ENCODE peak calls at places on chromosomes 7 and 10, in four cellular contexts. One of them, this sample, is unnamed.

GRCh38 chr7:92691578-92691977 is 101.4 kb upstream of the FAM133B start:
- DNase-seq in GM23338: peak
- DNase-seq in foreskin fibroblast: peak
- DNase-seq in dorsolateral prefrontal cortex: no peak
- DNase-seq in this sample: no peak

GRCh38 chr10:101126684-101127628 is 4.1 kb upstream of the TLX1 start:
- DNase-seq in GM23338: no peak
- DNase-seq in foreskin fibroblast: no peak
- DNase-seq in dorsolateral prefrontal cortex: no peak
- DNase-seq in this sample: no peak

GRCh38 chr7:149817836-149818535 is 20.2 kb upstream of the ZNF862 start:
- DNase-seq in GM23338: no peak
- DNase-seq in foreskin fibroblast: no peak
- DNase-seq in dorsolateral prefrontal cortex: no peak
- DNase-seq in this sample: no peak

GRCh38 chr10:26439436-26440090 is 1.4 kb downstream of the APBB1IP start:
- DNase-seq in GM23338: no peak
- DNase-seq in foreskin fibroblast: no peak
- DNase-seq in dorsolateral prefrontal cortex: no peak
- DNase-seq in this sample: no peak

GRCh38 chr10:124156524-124157225 is 63.3 kb upstream of the CHST15 start:
- DNase-seq in GM23338: peak
- DNase-seq in foreskin fibroblast: no peak
- DNase-seq in dorsolateral prefrontal cortex: no peak
- DNase-seq in this sample: no peak

GRCh38 chr10:49738616-49739360 is 23.3 kb downstream of the OGDHL start:
- DNase-seq in GM23338: no peak
- DNase-seq in foreskin fibroblast: no peak
- DNase-seq in dorsolateral prefrontal cortex: no peak
- DNase-seq in this sample: no peak

GRCh38 chr10:3755440-3756359 is 29.3 kb downstream of the KLF6 start:
- DNase-seq in GM23338: no peak
- DNase-seq in foreskin fibroblast: peak
- DNase-seq in dorsolateral prefrontal cortex: peak
- DNase-seq in this sample: peak

GRCh38 chr10:59175538-59176240 is 754 bp upstream of the PHYHIPL start:
- DNase-seq in GM23338: peak
- DNase-seq in foreskin fibroblast: no peak
- DNase-seq in dorsolateral prefrontal cortex: peak
- DNase-seq in this sample: no peak

GRCh38 chr10:76306859-76307258 is 875.4 kb downstream of the LRMDA start:
- DNase-seq in GM23338: no peak
- DNase-seq in foreskin fibroblast: no peak
- DNase-seq in dorsolateral prefrontal cortex: no peak
- DNase-seq in this sample: no peak

GRCh38 chr7:121079425-121080169 is 91.1 kb downstream of the CPED1 start:
- DNase-seq in GM23338: no peak
- DNase-seq in foreskin fibroblast: no peak
- DNase-seq in dorsolateral prefrontal cortex: no peak
- DNase-seq in this sample: no peak

GRCh38 chr7:48025630-48026029 is 3.3 kb downstream of the SUN3 start:
- DNase-seq in GM23338: no peak
- DNase-seq in foreskin fibroblast: no peak
- DNase-seq in dorsolateral prefrontal cortex: no peak
- DNase-seq in this sample: no peak

GRCh38 chr7:51328351-51328801 is 11.8 kb upstream of the COBL start:
- DNase-seq in GM23338: no peak
- DNase-seq in foreskin fibroblast: no peak
- DNase-seq in dorsolateral prefrontal cortex: no peak
- DNase-seq in this sample: no peak

GRCh38 chr10:34291466-34292177 is 523.5 kb downstream of the PARD3 start:
- DNase-seq in GM23338: no peak
- DNase-seq in foreskin fibroblast: no peak
- DNase-seq in dorsolateral prefrontal cortex: no peak
- DNase-seq in this sample: no peak

GRCh38 chr7:1713502-1714484 is 43.7 kb downstream of the ELFN1 start:
- DNase-seq in GM23338: peak
- DNase-seq in foreskin fibroblast: no peak
- DNase-seq in dorsolateral prefrontal cortex: no peak
- DNase-seq in this sample: no peak

GRCh38 chr7:115008465-115009114 is 86.7 kb downstream of the MDFIC start:
- DNase-seq in GM23338: no peak
- DNase-seq in foreskin fibroblast: peak
- DNase-seq in dorsolateral prefrontal cortex: no peak
- DNase-seq in this sample: peak

GRCh38 chr7:128904381-128905197 is 5.9 kb downstream of the KCP start:
- DNase-seq in GM23338: peak
- DNase-seq in foreskin fibroblast: peak
- DNase-seq in dorsolateral prefrontal cortex: no peak
- DNase-seq in this sample: no peak

GRCh38 chr7:114930829-114931655 is 9.1 kb downstream of the MDFIC start:
- DNase-seq in GM23338: no peak
- DNase-seq in foreskin fibroblast: no peak
- DNase-seq in dorsolateral prefrontal cortex: no peak
- DNase-seq in this sample: no peak

GRCh38 chr7:98058186-98058585 is 48.5 kb upstream of the LMTK2 start:
- DNase-seq in GM23338: no peak
- DNase-seq in foreskin fibroblast: no peak
- DNase-seq in dorsolateral prefrontal cortex: no peak
- DNase-seq in this sample: peak

GRCh38 chr10:51285586-51285985 is 211.3 kb downstream of the PRKG1 start:
- DNase-seq in GM23338: no peak
- DNase-seq in foreskin fibroblast: no peak
- DNase-seq in dorsolateral prefrontal cortex: no peak
- DNase-seq in this sample: no peak

GRCh38 chr7:16926283-16926682 is 44.5 kb upstream of the AGR3 start:
- DNase-seq in GM23338: peak
- DNase-seq in foreskin fibroblast: peak
- DNase-seq in dorsolateral prefrontal cortex: no peak
- DNase-seq in this sample: peak

GRCh38 chr10:30990351-30990750 is 41.3 kb downstream of the ZNF438 start:
- DNase-seq in GM23338: no peak
- DNase-seq in foreskin fibroblast: no peak
- DNase-seq in dorsolateral prefrontal cortex: no peak
- DNase-seq in this sample: no peak

GRCh38 chr10:95303535-95303934 is 12.7 kb upstream of the PDLIM1 start:
- DNase-seq in GM23338: no peak
- DNase-seq in foreskin fibroblast: no peak
- DNase-seq in dorsolateral prefrontal cortex: peak
- DNase-seq in this sample: no peak

GRCh38 chr7:31119249-31119648 is 67.1 kb downstream of the ADCYAP1R1 start:
- DNase-seq in GM23338: no peak
- DNase-seq in foreskin fibroblast: no peak
- DNase-seq in dorsolateral prefrontal cortex: no peak
- DNase-seq in this sample: peak

GRCh38 chr7:35241431-35241830 is 12.5 kb downstream of the TBX20 start:
- DNase-seq in GM23338: no peak
- DNase-seq in foreskin fibroblast: no peak
- DNase-seq in dorsolateral prefrontal cortex: no peak
- DNase-seq in this sample: no peak

GRCh38 chr7:35246819-35247218 is 7.1 kb downstream of the TBX20 start:
- DNase-seq in GM23338: no peak
- DNase-seq in foreskin fibroblast: no peak
- DNase-seq in dorsolateral prefrontal cortex: no peak
- DNase-seq in this sample: no peak

GRCh38 chr7:35241884-35242283 is 12.0 kb downstream of the TBX20 start:
- DNase-seq in GM23338: no peak
- DNase-seq in foreskin fibroblast: no peak
- DNase-seq in dorsolateral prefrontal cortex: no peak
- DNase-seq in this sample: no peak
- TF ChIP-seq CTCF in GM23338: no peak
- TF ChIP-seq CTCF in foreskin fibroblast: peak
- TF ChIP-seq CTCF in dorsolateral prefrontal cortex: no peak
- TF ChIP-seq CTCF in this sample: no peak

GRCh38 chr7:42237162-42237821 is at the start of gene GLI3:
- DNase-seq in GM23338: peak
- DNase-seq in foreskin fibroblast: peak
- DNase-seq in dorsolateral prefrontal cortex: peak
- DNase-seq in this sample: peak

GRCh38 chr7:42240416-42240815 is 3.4 kb upstream of the GLI3 start:
- DNase-seq in GM23338: no peak
- DNase-seq in foreskin fibroblast: no peak
- DNase-seq in dorsolateral prefrontal cortex: no peak
- DNase-seq in this sample: no peak

GRCh38 chr7:42237891-42238531 is 1.0 kb upstream of the GLI3 start:
- DNase-seq in GM23338: peak
- DNase-seq in foreskin fibroblast: peak
- DNase-seq in dorsolateral prefrontal cortex: no peak
- DNase-seq in this sample: peak

GRCh38 chr7:42236266-42237161 is 495 bp downstream of the GLI3 start:
- DNase-seq in GM23338: peak
- DNase-seq in foreskin fibroblast: peak
- DNase-seq in dorsolateral prefrontal cortex: no peak
- DNase-seq in this sample: peak

GRCh38 chr7:42238709-42239395 is 1.8 kb upstream of the GLI3 start:
- DNase-seq in GM23338: peak
- DNase-seq in foreskin fibroblast: peak
- DNase-seq in dorsolateral prefrontal cortex: no peak
- DNase-seq in this sample: peak
- H3K4me3 ChIP-seq in GM23338: peak
- H3K4me3 ChIP-seq in foreskin fibroblast: no peak
- H3K4me3 ChIP-seq in dorsolateral prefrontal cortex: peak
- H3K4me3 ChIP-seq in this sample: no peak

GRCh38 chr7:140285938-140286337 is 109.2 kb upstream of the KDM7A start:
- DNase-seq in GM23338: no peak
- DNase-seq in foreskin fibroblast: no peak
- DNase-seq in dorsolateral prefrontal cortex: no peak
- DNase-seq in this sample: no peak
- TF ChIP-seq CTCF in GM23338: no peak
- TF ChIP-seq CTCF in foreskin fibroblast: no peak
- TF ChIP-seq CTCF in dorsolateral prefrontal cortex: no peak
- TF ChIP-seq CTCF in this sample: no peak

GRCh38 chr10:70440296-70441160 is 953 bp downstream of the NODAL start:
- DNase-seq in GM23338: peak
- DNase-seq in foreskin fibroblast: no peak
- DNase-seq in dorsolateral prefrontal cortex: peak
- DNase-seq in this sample: no peak
- H3K4me3 ChIP-seq in GM23338: peak
- H3K4me3 ChIP-seq in foreskin fibroblast: no peak
- H3K4me3 ChIP-seq in dorsolateral prefrontal cortex: peak
- H3K4me3 ChIP-seq in this sample: no peak

GRCh38 chr10:119872860-119873671 is 423 bp upstream of the MCMBP start:
- DNase-seq in GM23338: peak
- DNase-seq in foreskin fibroblast: peak
- DNase-seq in dorsolateral prefrontal cortex: peak
- DNase-seq in this sample: peak
- TF ChIP-seq CTCF in GM23338: no peak
- TF ChIP-seq CTCF in foreskin fibroblast: no peak
- TF ChIP-seq CTCF in dorsolateral prefrontal cortex: peak
- TF ChIP-seq CTCF in this sample: no peak

GRCh38 chr7:70805360-70805759 is 326.6 kb upstream of the GALNT17 start:
- DNase-seq in GM23338: no peak
- DNase-seq in foreskin fibroblast: no peak
- DNase-seq in dorsolateral prefrontal cortex: no peak
- DNase-seq in this sample: no peak

GRCh38 chr7:70810558-70811139 is 321.3 kb upstream of the GALNT17 start:
- DNase-seq in GM23338: no peak
- DNase-seq in foreskin fibroblast: no peak
- DNase-seq in dorsolateral prefrontal cortex: no peak
- DNase-seq in this sample: peak

GRCh38 chr7:70807650-70808049 is 324.3 kb upstream of the GALNT17 start:
- DNase-seq in GM23338: peak
- DNase-seq in foreskin fibroblast: no peak
- DNase-seq in dorsolateral prefrontal cortex: no peak
- DNase-seq in this sample: peak

GRCh38 chr7:70812511-70812910 is 319.4 kb upstream of the GALNT17 start:
- DNase-seq in GM23338: peak
- DNase-seq in foreskin fibroblast: no peak
- DNase-seq in dorsolateral prefrontal cortex: no peak
- DNase-seq in this sample: no peak

DNA sequence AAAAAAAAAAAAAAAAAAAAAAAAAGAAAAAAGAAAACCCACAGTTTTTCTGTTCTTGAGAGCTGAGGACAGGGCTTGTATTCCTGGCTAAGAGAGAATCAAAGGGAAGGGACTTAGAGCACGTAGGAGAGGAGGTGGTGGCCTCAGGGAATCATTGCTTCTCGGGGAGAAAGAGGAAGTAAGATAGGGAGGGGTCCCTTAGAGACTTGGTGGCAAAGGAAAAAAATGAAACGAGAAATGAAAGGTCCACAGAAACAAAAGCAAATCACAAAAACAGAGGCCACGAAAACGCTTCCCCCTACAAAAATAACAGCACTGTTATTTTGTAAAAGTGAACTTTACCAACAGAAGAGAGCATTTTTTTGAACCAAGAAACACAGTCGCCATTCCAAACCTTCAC is 323.1 kb upstream of the GALNT17 start:
- DNase-seq in GM23338: no peak
- DNase-seq in foreskin fibroblast: no peak
- DNase-seq in dorsolateral prefrontal cortex: no peak
- DNase-seq in this sample: no peak
- H3K4me3 ChIP-seq in GM23338: no peak
- H3K4me3 ChIP-seq in foreskin fibroblast: no peak
- H3K4me3 ChIP-seq in dorsolateral prefrontal cortex: no peak
- H3K4me3 ChIP-seq in this sample: no peak

DNA sequence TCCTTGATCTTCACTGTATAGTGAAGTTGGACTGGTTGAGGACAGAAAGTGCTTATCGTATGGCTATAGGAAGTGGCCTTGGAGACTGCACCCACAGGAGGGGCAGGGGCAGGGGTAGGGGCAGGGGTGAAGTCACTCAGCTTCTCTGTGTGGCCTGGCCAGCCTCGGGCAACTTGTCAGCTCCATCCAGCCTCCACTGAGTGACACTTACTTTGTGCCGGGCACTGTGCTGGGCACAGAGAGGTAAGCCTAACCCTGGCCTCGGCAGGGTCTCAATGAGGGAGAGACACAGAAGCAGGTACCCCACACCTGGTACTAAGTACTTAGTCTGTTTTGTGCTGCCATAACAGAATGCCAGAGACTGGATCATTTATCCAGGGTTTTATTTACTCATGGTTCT is 99.3 kb upstream of the CTBP2 start:
- DNase-seq in GM23338: no peak
- DNase-seq in foreskin fibroblast: no peak
- DNase-seq in dorsolateral prefrontal cortex: no peak
- DNase-seq in this sample: no peak
- TF ChIP-seq CTCF in GM23338: no peak
- TF ChIP-seq CTCF in foreskin fibroblast: no peak
- TF ChIP-seq CTCF in dorsolateral prefrontal cortex: no peak
- TF ChIP-seq CTCF in this sample: no peak